ENCODE peak calls at places on chromosomes 12 and 14, in ten cellular contexts. O is AG09319, V is coronary artery, F is lung, A is fibroblast of mammary gland, J is cardiac muscle cell, S is HFF-Myc, K is fibroblast of the aortic adventitia, W is fibroblast of pulmonary artery, Z is AG04450. L is an unnamed sample.

GRCh38 chr12:113439301-113439597 is 17.1 kb downstream of the SDSL start:
- DNase-seq in F (no peak), S (no peak), J (no peak), V (no peak), Z (no peak), W (no peak), K (no peak), A (no peak), O (no peak), L (no peak)

GRCh38 chr14:70934502-70935134 is 27.4 kb downstream of the PCNX1 start:
- DNase-seq in O (peak; percentile 5), Z (peak; percentile 13), K (peak; percentile 68), W (peak; percentile 72), V (no peak), S (no peak), F (no peak), A (peak; percentile 65), J (peak; percentile 58), L (no peak)

GRCh38 chr14:103332143-103332919 is 1.7 kb upstream of the EIF5 start:
- DNase-seq in F (no peak), O (no peak), J (no peak), K (no peak), Z (no peak), V (no peak), A (no peak), S (no peak), W (no peak), L (no peak)

GRCh38 chr14:60657609-60657983 is 8.3 kb upstream of the SIX1 start:
- DNase-seq in K (no peak), Z (no peak), S (no peak), V (no peak), J (no peak), A (no peak), W (no peak), O (no peak), F (no peak), L (no peak)

GRCh38 chr12:10012630-10013330 is 2.4 kb downstream of the CLEC12B start:
- DNase-seq in O (no peak), S (no peak), Z (no peak), W (no peak), J (no peak), A (no peak), K (no peak), F (no peak), V (no peak), L (no peak)

GRCh38 chr12:116060765-116061164 is 216.7 kb downstream of the MED13L start:
- DNase-seq in V (no peak), W (peak; percentile 29), J (no peak), A (peak; percentile 40), K (no peak), S (no peak), Z (no peak), F (no peak), O (no peak), L (no peak)

GRCh38 chr12:22034709-22035506 is 11.1 kb upstream of the CMAS start:
- DNase-seq in S (no peak), F (no peak), J (peak; percentile 82), K (peak; percentile 58), W (peak; percentile 72), V (no peak), O (no peak), Z (no peak), A (no peak), L (no peak)

GRCh38 chr14:62002636-62003035 is 240.4 kb downstream of the SNAPC1 start:
- DNase-seq in Z (no peak), S (no peak), V (no peak), W (peak; percentile 3), F (no peak), A (peak; percentile 6), K (no peak), J (no peak), O (no peak), L (no peak)

GRCh38 chr12:120212301-120212700 is 11.4 kb upstream of the RPLP0 start:
- DNase-seq in A (no peak), V (no peak), W (no peak), Z (no peak), K (no peak), F (no peak), S (no peak), J (no peak), O (no peak), L (no peak)

GRCh38 chr12:26275313-26276257 is 80.2 kb downstream of the SSPN start:
- DNase-seq in J (peak; percentile 27), V (no peak), O (no peak), K (no peak), S (no peak), W (peak; percentile 14), A (peak; percentile 63), F (no peak), Z (no peak), L (no peak)

GRCh38 chr12:115910057-115910456 is 367.4 kb downstream of the MED13L start:
- DNase-seq in K (no peak), W (no peak), O (no peak), S (no peak), V (no peak), Z (no peak), F (no peak), A (no peak), J (no peak), L (no peak)

GRCh38 chr14:89849931-89850330 is 104.6 kb downstream of the EFCAB11 start:
- DNase-seq in F (no peak), W (peak; percentile 51), O (no peak), S (no peak), J (peak; percentile 49), V (no peak), A (peak; percentile 50), Z (no peak), K (peak; percentile 53), L (no peak)

GRCh38 chr12:130920711-130921381 is 32.9 kb upstream of the ADGRD1 start:
- DNase-seq in F (peak; percentile 93), A (peak; percentile 83), K (peak; percentile 97), J (peak; percentile 87), O (peak; percentile 76), Z (no peak), W (peak; percentile 69), S (no peak), V (peak; percentile 85), L (no peak)

GRCh38 chr12:72330291-72330690 is 58.1 kb downstream of the TRHDE start:
- DNase-seq in W (no peak), O (peak; percentile 54), K (no peak), A (peak; percentile 0), J (peak; percentile 0), Z (no peak), S (peak; percentile 47), V (no peak), F (no peak), L (no peak)

GRCh38 chr14:93132472-93133065 is 16.8 kb upstream of the ITPK1 start:
- DNase-seq in A (peak; percentile 56), O (no peak), F (no peak), K (peak; percentile 40), Z (no peak), W (peak; percentile 51), S (no peak), V (no peak), J (peak; percentile 53), L (no peak)

DNA sequence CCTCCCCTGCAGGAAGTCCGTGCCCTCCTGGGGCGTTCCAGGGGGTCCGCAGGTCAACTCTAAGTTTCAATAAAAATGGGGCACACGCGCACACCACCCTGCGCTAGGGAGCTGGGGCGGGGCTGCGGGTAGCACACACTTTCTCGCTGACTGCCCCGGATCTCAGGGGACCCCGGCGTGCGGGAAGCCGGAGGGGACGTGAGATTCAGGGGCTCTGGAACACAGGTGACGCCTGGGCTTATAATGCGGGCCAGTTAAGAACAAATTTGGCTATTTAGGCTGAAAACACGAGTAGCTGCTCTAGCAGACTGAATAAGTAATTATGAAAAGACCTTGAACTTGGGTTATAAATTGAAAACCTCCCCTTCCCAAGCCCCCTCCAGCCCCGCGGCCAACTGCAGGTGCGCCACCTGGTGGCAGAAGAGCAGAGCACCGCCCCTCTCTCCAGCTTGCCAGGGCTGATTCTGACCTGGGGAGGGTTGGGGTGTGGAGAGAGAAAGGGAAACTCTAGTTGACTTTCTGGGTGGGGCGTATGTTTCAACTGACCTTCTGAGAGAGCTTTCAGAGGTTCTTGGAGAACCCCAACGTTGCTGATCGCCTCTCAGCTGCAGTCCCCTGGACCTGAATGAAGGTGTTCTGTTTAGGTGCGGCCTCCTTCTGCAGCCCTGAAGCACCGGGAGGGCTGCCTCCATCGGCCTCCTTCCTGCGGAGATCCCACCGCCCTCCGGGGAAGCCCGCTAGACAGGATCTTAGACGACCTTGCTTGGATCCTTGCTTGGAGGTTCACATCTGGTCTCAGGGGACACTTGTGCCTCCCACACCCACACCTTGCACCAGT is 118.4 kb upstream of the EVL start:
- DNase-seq in J (peak; percentile 18), F (no peak), A (no peak), W (no peak), O (no peak), K (no peak), S (no peak), Z (no peak), V (no peak), L (peak; percentile 39)
- TF ChIP-seq CTCF in J (peak; percentile 93), F (peak; percentile 31), A (peak; percentile 73), W (peak; percentile 87), O (peak; percentile 88), K (peak; percentile 91), S (peak; percentile 98), Z (peak; percentile 91), V (peak; percentile 85), L (peak; percentile 87)

DNA sequence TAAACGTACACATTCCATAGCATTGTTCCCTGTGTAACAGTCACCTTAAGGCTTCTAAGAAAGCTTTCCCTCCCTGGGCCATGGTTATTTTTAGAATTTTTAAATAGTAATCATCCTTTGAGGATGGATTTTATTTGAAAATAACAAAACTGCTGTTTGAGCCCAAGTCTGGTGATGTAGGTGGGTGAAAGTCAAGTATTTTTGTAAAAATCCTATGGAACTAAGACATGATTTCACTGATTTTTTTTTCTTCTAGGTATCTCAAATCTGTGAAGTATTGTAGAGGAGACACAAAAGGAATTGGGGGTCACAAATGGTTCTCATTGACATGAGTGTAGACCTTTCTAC is 1.4 kb downstream of the ISCU start:
- DNase-seq in Z (no peak), O (no peak), W (no peak), K (no peak), S (no peak), A (no peak), J (no peak), V (no peak), F (no peak), L (no peak)
- TF ChIP-seq CTCF in Z (no peak), O (no peak), W (no peak), K (no peak), S (no peak), A (no peak), J (no peak), V (no peak), F (no peak), L (no peak)

GRCh38 chr12:7832059-7832696 is 40.5 kb downstream of the SLC2A14 start:
- DNase-seq in W (peak; percentile 75), V (no peak), K (peak; percentile 76), F (peak; percentile 36), A (peak; percentile 72), O (peak; percentile 15), S (peak; percentile 35), Z (peak; percentile 27), J (peak; percentile 78), L (no peak)
- TF ChIP-seq CTCF in W (peak; percentile 74), V (no peak), K (peak; percentile 71), F (no peak), A (peak; percentile 67), O (peak; percentile 66), S (peak; percentile 60), Z (peak; percentile 68), J (peak; percentile 67), L (peak; percentile 59)

DNA sequence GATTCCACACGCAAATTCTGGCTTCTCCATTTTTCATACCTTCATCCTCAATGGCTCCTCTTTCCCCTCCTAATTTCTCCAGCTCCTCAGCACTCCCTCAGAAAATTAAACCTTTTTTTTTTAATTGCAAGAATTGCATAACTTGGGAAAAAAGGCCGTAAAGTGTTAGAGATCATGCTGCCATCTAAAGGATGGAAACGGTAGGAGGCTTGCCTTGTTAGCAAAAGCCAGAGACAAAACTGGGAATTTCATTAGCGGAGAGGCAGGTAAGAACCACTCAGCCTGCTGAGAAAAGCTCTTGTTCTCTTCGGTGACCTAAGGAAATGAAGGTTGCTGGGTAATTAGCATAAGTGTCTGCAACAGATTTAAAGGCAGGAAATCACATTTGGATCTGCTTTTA is 204.3 kb downstream of the AEBP2 start:
- DNase-seq in W (peak; percentile 76), A (peak; percentile 67), O (peak; percentile 11), Z (no peak), F (no peak), V (no peak), J (peak; percentile 77), S (peak; percentile 25), K (peak; percentile 78), L (no peak)
- TF ChIP-seq CTCF in W (peak; percentile 78), A (peak; percentile 70), O (peak; percentile 76), Z (peak; percentile 80), F (no peak), V (peak; percentile 48), J (peak; percentile 80), S (peak; percentile 62), K (peak; percentile 81), L (no peak)

L was measured in natural killer cell.